ENCODE peak calls at places on chromosomes 11 and 22, in eight cellular contexts. D, P, I, W, L, C, G and X are unnamed samples.

GRCh38 chr22:46726986-46727317 is 11.1 kb downstream of the CERK start:
- DNase-seq in P (no peak), C (no peak), L (no peak), W (no peak), I (no peak), G (no peak), D (no peak), X (no peak)

GRCh38 chr11:34650528-34650927 is 29.6 kb downstream of the EHF start:
- DNase-seq in P (no peak), C (peak; percentile 66), I (no peak), W (no peak), D (no peak), L (peak; percentile 74), G (peak; percentile 88), X (no peak)

GRCh38 chr11:72864692-72865655 is 50.8 kb downstream of the ATG16L2 start:
- DNase-seq in L (peak; percentile 79), I (no peak), P (peak; percentile 79), C (peak; percentile 54), W (no peak), D (no peak), G (no peak), X (no peak)

GRCh38 chr11:35980646-35981402 is 37.0 kb downstream of the LDLRAD3 start:
- DNase-seq in D (no peak), I (no peak), C (peak; percentile 49), W (no peak), L (peak; percentile 44), P (no peak), G (no peak), X (no peak)

GRCh38 chr11:3011891-3012885 is 20.1 kb upstream of the NAP1L4 start:
- DNase-seq in P (no peak), I (no peak), G (no peak), D (no peak), W (no peak), C (no peak), L (no peak), X (no peak)

GRCh38 chr11:8253566-8253965 is 10.1 kb downstream of the LMO1 start:
- DNase-seq in D (no peak), G (no peak), P (no peak), L (no peak), I (no peak), W (no peak), C (no peak), X (no peak)

GRCh38 chr11:118180300-118180703 is 3.9 kb upstream of the SCN2B start:
- DNase-seq in L (peak; percentile 11), P (peak; percentile 53), I (peak; percentile 64), D (peak; percentile 55), G (no peak), C (no peak), W (peak; percentile 45), X (peak; percentile 37)

GRCh38 chr11:5280582-5281102 is 10.9 kb upstream of the HBE1 start:
- DNase-seq in P (peak; percentile 100), C (peak; percentile 99), W (no peak), L (peak; percentile 98), I (peak; percentile 49), G (no peak), D (peak; percentile 97), X (no peak)

GRCh38 chr11:120200677-120201076 is 10.2 kb upstream of the OAF start:
- DNase-seq in G (no peak), C (peak; percentile 31), D (no peak), L (no peak), P (no peak), I (no peak), W (no peak), X (no peak)

GRCh38 chr11:11588890-11589289 is 32.9 kb downstream of the GALNT18 start:
- DNase-seq in P (no peak), C (no peak), I (no peak), D (no peak), G (no peak), W (no peak), L (no peak), X (no peak)

GRCh38 chr11:85752890-85753581 is 57.9 kb downstream of the SYTL2 start:
- DNase-seq in I (no peak), C (no peak), L (no peak), P (no peak), D (no peak), G (peak; percentile 97), W (no peak), X (no peak)

GRCh38 chr22:48482771-48483170 is 1344.9 kb downstream of the BRD1 start:
- DNase-seq in G (no peak), D (no peak), L (no peak), I (no peak), P (no peak), C (no peak), W (no peak), X (no peak)

GRCh38 chr22:43470218-43470617 is 58.4 kb downstream of the MPPED1 start:
- DNase-seq in P (no peak), G (no peak), C (no peak), D (no peak), L (no peak), W (no peak), I (no peak), X (no peak)
- TF ChIP-seq CTCF in P (no peak), G (no peak), C (no peak), D (no peak), L (no peak), W (no peak), I (no peak), X (no peak)

DNA sequence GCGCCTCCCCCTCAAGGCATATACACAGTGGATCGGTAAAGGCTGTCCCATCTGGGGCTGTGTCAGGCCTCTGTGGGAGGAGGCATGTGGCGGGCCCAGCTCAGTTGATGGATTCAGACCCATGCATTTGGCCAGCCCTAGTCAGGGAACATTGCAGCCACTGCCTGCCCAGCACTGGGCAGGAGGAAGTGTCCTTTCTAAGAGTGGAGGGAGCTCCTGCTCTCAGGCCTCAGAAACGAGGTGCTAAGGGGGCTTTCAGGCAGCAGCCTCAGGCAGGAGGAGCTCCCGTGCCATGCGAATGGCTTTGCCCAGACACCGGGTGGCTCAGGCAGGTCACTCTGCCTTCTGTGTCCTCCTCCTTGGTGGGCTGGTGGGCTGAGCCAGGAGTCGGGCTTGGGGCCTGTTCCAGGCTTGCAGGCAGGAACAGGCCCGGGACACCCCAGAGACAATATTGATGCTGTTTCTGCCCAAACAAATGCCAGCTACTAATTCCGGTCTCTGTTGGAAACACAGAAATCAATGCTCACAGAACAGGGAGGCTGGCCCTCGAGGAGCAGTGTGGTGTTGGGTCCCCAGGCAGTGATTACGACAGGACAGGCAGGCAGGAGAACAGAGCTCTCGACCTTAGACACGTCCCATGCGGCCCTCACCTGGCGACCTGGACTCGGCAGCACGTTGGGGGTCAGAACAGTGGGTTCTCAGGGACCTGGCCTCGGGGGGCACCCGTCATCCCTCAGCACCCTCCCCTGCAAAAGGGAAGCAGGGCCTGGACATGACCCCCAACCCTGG is 42.3 kb upstream of the CCDC188 start:
- DNase-seq in C (no peak), P (no peak), I (peak; percentile 37), L (no peak), G (no peak), W (no peak), D (no peak), X (no peak)
- TF ChIP-seq CTCF in C (no peak), P (no peak), I (no peak), L (no peak), G (no peak), W (no peak), D (no peak), X (no peak)

DNA sequence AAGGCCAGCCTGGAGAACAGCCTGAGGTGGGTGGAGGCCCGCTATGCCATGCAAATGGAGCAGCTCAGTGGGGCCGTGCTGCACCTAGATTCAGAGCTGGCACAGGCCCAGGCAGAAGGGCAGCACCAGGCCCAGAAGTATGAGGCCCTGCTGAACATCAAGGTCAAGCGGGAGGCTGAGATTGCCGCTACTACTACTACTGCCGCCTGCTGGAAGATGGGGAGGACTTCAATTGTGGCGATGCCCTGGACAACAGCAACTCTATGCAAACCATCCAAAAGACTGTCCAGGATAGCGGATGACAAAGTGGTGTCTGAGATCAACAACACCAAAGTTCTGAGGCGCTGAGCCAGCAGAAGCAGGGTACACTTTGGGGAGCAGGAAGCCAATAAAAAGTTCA is 3.1 kb upstream of the TMEM218 start:
- DNase-seq in I (peak; percentile 53), G (no peak), D (peak; percentile 34), W (no peak), P (peak; percentile 20), L (no peak), C (no peak), X (no peak)
- TF ChIP-seq CTCF in I (peak; percentile 55), G (no peak), D (peak; percentile 38), W (peak; percentile 27), P (no peak), L (peak; percentile 34), C (peak; percentile 24), X (peak; percentile 18)

DNA sequence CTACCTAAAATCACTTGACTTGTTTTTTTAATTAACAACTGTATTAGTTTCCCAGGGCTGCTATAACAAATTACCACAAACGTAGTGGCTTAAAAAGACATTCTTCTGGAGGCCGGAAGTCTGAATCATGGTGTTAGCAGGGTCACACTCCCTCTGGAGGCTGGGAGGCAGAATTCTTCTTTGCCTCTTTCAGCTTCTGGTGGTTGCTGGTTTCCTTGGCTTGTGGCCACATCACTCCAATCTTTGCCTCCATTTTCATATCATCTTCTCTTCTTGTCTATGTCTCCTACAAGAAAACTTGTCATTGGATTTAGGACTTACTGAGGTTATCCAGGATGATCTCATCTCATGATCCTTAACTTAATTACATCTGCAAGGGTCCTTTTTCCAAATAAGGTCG is 7.4 kb upstream of the INCENP start:
- DNase-seq in P (no peak), G (no peak), C (no peak), I (no peak), D (no peak), L (no peak), W (no peak), X (no peak)
- TF ChIP-seq CTCF in P (no peak), G (no peak), C (peak; percentile 5), I (no peak), D (no peak), L (no peak), W (no peak), X (no peak)

GRCh38 chr11:924406-925157 is 1.1 kb upstream of the AP2A2 start:
- DNase-seq in L (no peak), D (no peak), P (no peak), G (no peak), W (no peak), I (no peak), C (no peak), X (no peak)
- TF ChIP-seq CTCF in L (no peak), D (no peak), P (no peak), G (no peak), W (no peak), I (no peak), C (no peak), X (no peak)